ENCODE peak calls at places on chromosomes 12 and 14, in eight cellular contexts. F is foreskin fibroblast; L is anterior cingulate cortex; T is iris pigment epithelial cell; K is brain microvascular endothelial cell; P is GM13976; C is activated T-cell treated with anti-CD3 and anti-CD28 coated beads, Interleukin-2, amount 50 U/mL, for 72 hours; S is activated T-helper 1 cell treated with anti-CD3 and anti-CD28 coated beads, Interleukin-2, amount 50 U/mL, for 16 hours. B is an unnamed sample.
A peak's percentile ranks its signal among the peaks of the same experiment; 100 is the strongest.

GRCh38 chr14:31059152-31059924 is 33.2 kb upstream of the STRN3 start:
- DNase-seq in F (peak; percentile 89), L (no peak), T (peak; percentile 95), K (peak; percentile 80), P (no peak), C (no peak), S (no peak), B (peak; percentile 92)

GRCh38 chr14:96140964-96141363 is 63.7 kb upstream of the BDKRB2 start:
- DNase-seq in F (no peak), L (no peak), T (no peak), K (no peak), P (no peak), C (no peak), S (no peak), B (no peak)

GRCh38 chr12:64175254-64175945 is 46.7 kb downstream of the KICS2 start:
- DNase-seq in F (peak; percentile 80), L (no peak), T (peak; percentile 56), K (no peak), P (no peak), C (no peak), S (no peak), B (peak; percentile 63)

GRCh38 chr14:63524537-63525155 is 18.5 kb downstream of the PPP2R5E start:
- DNase-seq in F (no peak), L (no peak), T (no peak), K (no peak), P (no peak), C (peak; percentile 17), S (no peak), B (no peak)

GRCh38 chr14:81459421-81459820 is 59.3 kb upstream of the STON2 start:
- DNase-seq in F (no peak), L (no peak), T (no peak), K (no peak), P (no peak), C (no peak), S (no peak), B (no peak)

GRCh38 chr14:34053666-34054065 is 102.8 kb upstream of the EGLN3 start:
- DNase-seq in F (no peak), L (no peak), T (no peak), K (no peak), P (no peak), C (no peak), S (no peak), B (no peak)

GRCh38 chr12:111193067-111193466 is 175.8 kb downstream of the PHETA1 start:
- DNase-seq in F (no peak), L (no peak), T (no peak), K (no peak), P (no peak), C (no peak), S (no peak), B (no peak)

GRCh38 chr14:59199614-59200013 is 11.1 kb downstream of the DAAM1 start:
- DNase-seq in F (peak; percentile 14), L (no peak), T (no peak), K (no peak), P (no peak), C (no peak), S (no peak), B (peak; percentile 39)

GRCh38 chr12:15691372-15691771 is 97.8 kb downstream of the EPS8 start:
- DNase-seq in F (peak; percentile 30), L (no peak), T (no peak), K (no peak), P (no peak), C (no peak), S (no peak), B (no peak)

GRCh38 chr12:64528616-64529015 is 76.7 kb downstream of the TBK1 start:
- DNase-seq in F (peak; percentile 43), L (no peak), T (no peak), K (no peak), P (no peak), C (no peak), S (no peak), B (no peak)

GRCh38 chr12:26651566-26652188 is 181.3 kb downstream of the ITPR2 start:
- DNase-seq in F (peak; percentile 74), L (peak; percentile 42), T (peak; percentile 81), K (peak; percentile 86), P (peak; percentile 47), C (peak; percentile 29), S (no peak), B (peak; percentile 90)

GRCh38 chr12:75289678-75290200 is 40.4 kb downstream of the CAPS2 start:
- DNase-seq in F (peak; percentile 54), L (no peak), T (peak; percentile 29), K (no peak), P (no peak), C (no peak), S (no peak), B (peak; percentile 58)

GRCh38 chr12:62434504-62435336 is 31.9 kb upstream of the MON2 start:
- DNase-seq in F (peak; percentile 11), L (no peak), T (no peak), K (no peak), P (peak; percentile 47), C (peak; percentile 10), S (no peak), B (no peak)

GRCh38 chr14:32306549-32306948 is 22.5 kb upstream of the AKAP6 start:
- DNase-seq in F (peak; percentile 36), L (no peak), T (peak; percentile 47), K (peak; percentile 12), P (no peak), C (no peak), S (no peak), B (peak; percentile 19)

GRCh38 chr12:132356686-132357622 is 27.6 kb upstream of the GALNT9 start:
- DNase-seq in F (peak; percentile 74), L (peak; percentile 20), T (peak; percentile 82), K (peak; percentile 60), P (no peak), C (no peak), S (no peak), B (peak; percentile 88)

GRCh38 chr12:109905301-109905700 is 5.2 kb downstream of the TCHP start:
- DNase-seq in F (no peak), L (no peak), T (no peak), K (no peak), P (no peak), C (no peak), S (no peak), B (no peak)

GRCh38 chr12:79415296-79415695 is 275.5 kb downstream of the PAWR start:
- DNase-seq in F (no peak), L (no peak), T (peak; percentile 44), K (no peak), P (no peak), C (no peak), S (no peak), B (no peak)

B was measured in choroid plexus epithelial cell.